ENCODE peak calls at places on chromosomes 2 and 18, in eight cellular contexts. A, W, X, G, V, M, L and R are unnamed samples.

GRCh38 chr2:86223682-86224560 is 24.7 kb downstream of the MRPL35 start:
- DNase-seq in V (peak), M (no peak), A (no peak), L (no peak), W (no peak), X (no peak), G (no peak), R (no peak)

GRCh38 chr2:10123281-10123680 is 742 bp downstream of the RRM2 start:
- DNase-seq in L (no peak), G (no peak), X (no peak), M (no peak), W (no peak), V (no peak), A (no peak), R (no peak)

GRCh38 chr2:58336416-58336815 is 95.3 kb upstream of the FANCL start:
- DNase-seq in A (no peak), X (no peak), W (no peak), G (no peak), V (no peak), M (no peak), L (no peak), R (no peak)

GRCh38 chr18:28584726-28585125 is 407.8 kb upstream of the CDH2 start:
- DNase-seq in X (no peak), W (no peak), V (no peak), A (no peak), G (no peak), L (no peak), M (peak), R (no peak)

GRCh38 chr2:95282458-95282857 is 8.2 kb downstream of the PROM2 start:
- DNase-seq in G (no peak), L (peak), W (no peak), V (no peak), X (no peak), A (no peak), M (no peak), R (no peak)

GRCh38 chr2:3151153-3151918 is 226.3 kb downstream of the EIPR1 start:
- DNase-seq in W (no peak), A (no peak), G (peak), M (no peak), L (no peak), X (no peak), V (no peak), R (no peak)

GRCh38 chr2:37453024-37453423 is 108.6 kb downstream of the QPCT start:
- DNase-seq in A (no peak), L (no peak), V (no peak), G (no peak), M (no peak), X (no peak), W (no peak), R (no peak)

GRCh38 chr2:178306351-178307073 is 112.2 kb downstream of the OSBPL6 start:
- DNase-seq in G (peak), L (peak), M (peak), A (peak), W (peak), X (peak), V (peak), R (no peak)

DNA sequence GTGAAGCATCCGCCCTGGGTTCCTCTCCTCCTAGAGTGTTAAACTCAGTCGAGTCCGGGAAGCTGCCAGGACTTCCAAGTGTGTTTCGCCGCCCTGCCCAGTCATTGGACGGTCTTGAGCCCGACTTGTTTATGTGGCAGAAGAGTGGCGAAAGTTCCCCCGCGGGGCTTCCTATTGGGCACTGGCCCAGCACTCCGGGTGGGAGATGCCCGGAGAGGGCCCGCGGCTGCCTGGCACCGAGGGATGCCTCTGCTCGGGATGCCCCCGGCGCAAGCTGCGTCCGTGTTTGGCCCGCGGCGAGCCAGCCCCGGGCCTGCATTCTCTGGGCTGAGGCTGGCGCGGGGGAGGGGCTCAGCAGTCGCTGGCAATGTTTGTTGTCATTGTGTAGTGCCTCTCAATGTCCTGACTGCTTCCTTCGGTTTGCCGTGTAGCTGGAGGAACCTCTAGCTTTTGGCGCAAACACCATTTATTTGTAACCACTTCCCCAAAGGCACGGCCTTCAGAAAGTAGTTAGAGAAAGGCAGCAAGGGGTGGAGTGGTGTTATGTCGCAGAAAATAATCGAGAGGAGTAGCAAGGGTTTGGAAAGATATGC is 1.2 kb downstream of the CYBRD1 start:
- DNase-seq in G (no peak), V (peak), W (peak), M (peak), A (peak), L (peak), X (peak), R (peak)
- TF ChIP-seq POLR2A in G (no peak), V (no peak), W (no peak), M (no peak), A (no peak), L (peak), X (no peak), R (no peak)

DNA sequence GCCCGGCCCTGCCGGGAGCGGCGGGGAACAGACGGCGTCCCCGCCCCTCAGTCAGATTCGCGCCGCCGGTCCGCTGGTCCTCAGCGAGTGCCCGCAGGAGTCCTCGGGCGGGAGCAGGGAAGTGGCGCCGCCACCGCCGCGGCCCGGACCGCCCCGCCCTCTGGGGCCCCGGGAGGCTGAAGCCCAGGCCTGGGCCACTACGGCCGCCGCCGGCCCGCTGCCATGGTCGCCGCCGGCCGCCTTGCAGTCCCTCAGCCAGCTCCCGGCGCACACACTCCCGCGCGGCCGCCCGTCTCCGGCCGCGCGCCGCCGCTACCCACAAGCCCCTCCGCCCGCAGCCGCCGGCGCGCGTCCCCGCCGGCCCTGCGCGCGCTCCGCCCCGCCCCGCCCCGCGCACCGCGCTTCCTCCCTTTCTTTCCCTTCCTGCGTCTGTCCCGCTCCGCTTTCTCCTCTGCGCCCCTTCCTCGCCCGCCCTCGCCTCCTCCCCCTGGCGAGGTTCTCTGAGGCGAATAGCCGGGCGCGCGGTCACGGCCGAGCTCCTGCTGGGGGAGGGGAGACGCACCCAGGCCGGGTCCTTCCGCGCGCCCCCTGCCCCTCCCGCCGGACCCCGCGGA is at the start of gene ROCK2:
- DNase-seq in M (peak), A (peak), X (peak), G (no peak), W (peak), L (peak), V (peak), R (no peak)
- TF ChIP-seq POLR2A in M (peak), A (peak), X (peak), G (peak), W (no peak), L (peak), V (peak), R (no peak)

GRCh38 chr18:25229858-25230257 is 122.1 kb downstream of the ZNF521 start:
- DNase-seq in V (no peak), L (no peak), A (no peak), G (no peak), W (no peak), X (no peak), M (no peak), R (no peak)

GRCh38 chr18:25231327-25231691 is 120.7 kb downstream of the ZNF521 start:
- DNase-seq in V (no peak), A (no peak), W (no peak), X (no peak), L (no peak), G (no peak), M (no peak), R (no peak)

GRCh38 chr18:25230658-25231326 is 121.2 kb downstream of the ZNF521 start:
- DNase-seq in M (no peak), W (peak), X (peak), A (no peak), G (no peak), L (peak), V (peak), R (peak)

GRCh38 chr18:25229080-25229479 is 122.9 kb downstream of the ZNF521 start:
- DNase-seq in G (no peak), V (peak), X (no peak), W (peak), M (no peak), L (peak), A (no peak), R (no peak)

DNA sequence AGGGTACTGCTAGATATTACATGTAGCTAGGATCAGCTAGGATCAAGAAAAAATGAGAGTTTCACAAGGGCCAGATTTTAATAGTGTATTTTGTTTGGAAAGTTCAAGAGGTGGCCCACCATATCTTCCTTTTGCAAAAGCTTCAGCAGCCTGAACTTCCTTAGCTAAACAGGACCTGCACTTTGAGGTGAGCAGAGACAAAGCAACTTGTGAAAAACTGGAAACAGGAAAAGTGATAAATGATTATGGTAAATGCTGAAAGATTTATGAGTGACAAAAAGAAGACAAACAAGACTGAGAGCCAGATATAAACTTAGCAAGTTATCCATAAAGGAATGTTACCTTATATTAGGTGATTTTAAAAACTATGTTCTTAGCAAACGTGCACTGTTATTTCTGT is 123.6 kb downstream of the ZNF521 start:
- DNase-seq in W (no peak), M (no peak), A (no peak), V (no peak), X (no peak), L (no peak), G (no peak), R (no peak)
- TF ChIP-seq POLR2A in W (no peak), M (no peak), A (no peak), V (no peak), X (no peak), L (no peak), G (no peak), R (no peak)

GRCh38 chr2:218406209-218406948 is 6.7 kb downstream of the CTDSP1 start:
- DNase-seq in A (peak), M (peak), L (peak), X (peak), G (peak), V (peak), W (peak), R (no peak)
- TF ChIP-seq POLR2A in A (no peak), M (no peak), L (peak), X (peak), G (peak), V (no peak), W (no peak), R (no peak)

GRCh38 chr2:113889471-113890252 is at the start of gene ACTR3:
- DNase-seq in M (peak), W (peak), X (peak), V (peak), G (peak), A (peak), L (peak), R (peak)
- TF ChIP-seq POLR2A in M (peak), W (peak), X (peak), V (peak), G (peak), A (peak), L (peak), R (no peak)

GRCh38 chr2:235381261-235381912 is 112.5 kb upstream of the AGAP1 start:
- DNase-seq in G (no peak), A (no peak), V (no peak), L (no peak), X (no peak), W (no peak), M (no peak), R (no peak)

GRCh38 chr2:235382091-235383000 is 111.5 kb upstream of the AGAP1 start:
- DNase-seq in V (no peak), X (no peak), W (no peak), L (peak), A (no peak), G (no peak), M (no peak), R (no peak)

GRCh38 chr2:235378261-235378660 is 115.6 kb upstream of the AGAP1 start:
- DNase-seq in A (no peak), L (peak), X (peak), G (no peak), V (peak), W (no peak), M (no peak), R (no peak)

GRCh38 chr2:235383272-235383843 is 110.5 kb upstream of the AGAP1 start:
- DNase-seq in X (no peak), A (no peak), W (no peak), L (no peak), G (no peak), V (peak), M (no peak), R (no peak)

DNA sequence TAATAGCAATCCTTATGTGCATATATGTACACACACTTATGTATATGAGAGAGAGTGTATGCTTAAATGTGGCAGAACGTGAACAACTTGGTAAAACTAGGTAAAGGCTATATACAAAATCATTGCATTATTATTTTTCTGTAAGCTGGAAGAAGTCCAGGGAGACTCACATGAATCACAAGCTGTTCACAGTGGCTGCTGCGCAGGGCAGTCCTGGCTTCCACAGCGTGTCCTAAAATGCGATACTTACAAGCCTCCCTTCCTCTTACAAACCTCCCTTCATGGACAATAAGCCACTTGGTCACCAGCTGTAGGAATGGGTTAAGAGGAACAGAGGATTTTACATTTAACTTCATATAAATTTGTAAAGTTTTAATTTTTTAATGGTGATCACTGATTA is 114.9 kb upstream of the AGAP1 start:
- DNase-seq in V (peak), L (no peak), M (no peak), G (no peak), X (no peak), W (no peak), A (no peak), R (no peak)
- TF ChIP-seq POLR2A in V (no peak), L (no peak), M (no peak), G (no peak), X (no peak), W (no peak), A (no peak), R (no peak)

GRCh38 chr2:63843791-63844190 is 2.1 kb downstream of the UGP2 start:
- DNase-seq in X (no peak), W (no peak), G (no peak), V (no peak), A (no peak), M (no peak), L (no peak), R (no peak)

GRCh38 chr2:63840785-63841253 is 877 bp upstream of the UGP2 start:
- DNase-seq in X (peak), L (peak), W (peak), V (peak), M (peak), G (peak), A (peak), R (peak)

GRCh38 chr2:63843093-63843492 is 1.4 kb downstream of the UGP2 start:
- DNase-seq in G (no peak), W (no peak), M (no peak), V (no peak), X (no peak), L (no peak), A (no peak), R (no peak)

GRCh38 chr2:63841254-63842022 is at the start of gene UGP2:
- DNase-seq in M (peak), L (peak), W (peak), G (peak), V (peak), A (peak), X (peak), R (no peak)

GRCh38 chr2:63842149-63843061 is 709 bp downstream of the UGP2 start:
- DNase-seq in V (peak), A (peak), W (no peak), G (no peak), X (peak), M (no peak), L (peak), R (no peak)
- TF ChIP-seq POLR2A in V (peak), A (no peak), W (no peak), G (no peak), X (no peak), M (no peak), L (peak), R (peak)

GRCh38 chr2:120012363-120012762 is 514 bp upstream of the EPB41L5 start:
- DNase-seq in X (no peak), G (no peak), W (no peak), L (no peak), V (no peak), M (no peak), A (no peak), R (no peak)

GRCh38 chr2:120014231-120014990 is 1.5 kb downstream of the EPB41L5 start:
- DNase-seq in A (no peak), W (no peak), X (peak), L (no peak), G (no peak), M (no peak), V (no peak), R (no peak)

GRCh38 chr2:120013569-120014223 is 819 bp downstream of the EPB41L5 start:
- DNase-seq in M (peak), W (no peak), L (peak), V (peak), A (no peak), G (no peak), X (peak), R (no peak)

GRCh38 chr2:120016800-120017199 is 3.9 kb downstream of the EPB41L5 start:
- DNase-seq in L (no peak), M (no peak), A (no peak), G (no peak), V (no peak), W (no peak), X (no peak), R (no peak)

DNA sequence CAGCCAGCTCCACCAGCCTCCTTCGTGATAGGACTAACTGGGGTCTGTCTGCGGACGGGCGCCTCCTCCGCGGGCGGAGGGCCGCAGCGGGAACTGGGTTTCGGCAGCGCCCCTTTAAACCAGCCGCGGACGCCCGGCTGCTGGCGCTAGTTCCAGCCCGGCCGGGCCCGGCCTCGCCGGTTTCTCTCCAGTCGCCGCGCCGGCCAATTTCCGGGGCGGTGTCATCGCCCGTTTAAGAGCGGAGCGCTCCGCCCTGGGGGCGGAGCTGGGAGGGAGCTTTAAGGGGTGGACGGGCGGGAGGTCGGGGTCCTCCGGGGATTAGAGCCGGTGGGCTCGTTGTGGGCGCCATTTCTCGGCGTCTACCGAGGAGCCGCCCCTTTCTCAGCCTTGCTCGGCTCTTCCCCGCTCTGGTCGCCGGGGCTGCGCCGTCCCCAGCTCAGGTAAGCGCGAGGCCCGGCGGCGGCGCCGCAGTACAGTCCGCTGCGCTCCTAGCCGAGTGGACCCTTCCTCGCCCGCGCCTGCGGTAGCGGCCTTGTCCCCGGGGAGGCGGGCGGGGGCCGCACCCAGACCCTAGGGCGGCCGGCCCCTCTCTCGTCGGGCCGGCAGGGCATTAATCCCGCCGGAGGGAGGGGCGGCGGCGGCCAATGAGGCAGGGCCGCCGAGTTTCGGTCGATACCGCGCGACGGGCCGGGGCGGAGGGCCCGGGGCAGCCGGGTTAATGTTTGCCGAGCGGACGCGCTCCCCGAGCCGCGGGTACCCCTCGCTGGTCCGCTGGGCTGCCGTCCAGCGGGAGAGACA is at the start of gene EPB41L5:
- DNase-seq in W (peak), X (peak), A (peak), M (peak), L (peak), V (peak), G (no peak), R (no peak)
- TF ChIP-seq POLR2A in W (peak), X (peak), A (peak), M (peak), L (peak), V (peak), G (peak), R (no peak)

GRCh38 chr2:219277703-219278654 is 1.2 kb upstream of the DNAJB2 start:
- DNase-seq in A (peak), X (peak), V (peak), G (peak), L (peak), W (peak), M (peak), R (no peak)
- TF ChIP-seq POLR2A in A (no peak), X (no peak), V (no peak), G (peak), L (no peak), W (no peak), M (no peak), R (no peak)